ENCODE peak calls at places on chromosomes 1 and 21, in six cellular contexts. One of them, this sample, is unnamed.

GRCh38 chr1:184641894-184642293 is 112.8 kb downstream of the EDEM3 start:
- DNase-seq in iPS-NIHi11: no peak
- DNase-seq in T-cell: no peak
- DNase-seq in activated gamma-delta T cell treated with anti-CD3 and anti-CD28 coated beads, Interleukin-2, amount 50 U/mL, for 16 hours: no peak
- DNase-seq in HFF-Myc: no peak
- DNase-seq in stimulated activated CD4-positive, alpha-beta T cell treated with anti-CD3 and anti-CD28 coated beads, Interleukin-1b, Interleukin-23, amount 100 ng/mL, for 24 hours: no peak
- DNase-seq in this sample: no peak

GRCh38 chr1:6350416-6351088 is 43.0 kb downstream of the ACOT7 start:
- DNase-seq in iPS-NIHi11: no peak
- DNase-seq in HFF-Myc: no peak
- DNase-seq in T-cell: no peak
- DNase-seq in stimulated activated CD4-positive, alpha-beta T cell treated with anti-CD3 and anti-CD28 coated beads, Interleukin-1b, Interleukin-23, amount 100 ng/mL, for 24 hours: no peak
- DNase-seq in activated gamma-delta T cell treated with anti-CD3 and anti-CD28 coated beads, Interleukin-2, amount 50 U/mL, for 16 hours: no peak
- DNase-seq in this sample: peak; percentile 56

GRCh38 chr1:61124691-61125090 is 42.3 kb downstream of the NFIA start:
- DNase-seq in activated gamma-delta T cell treated with anti-CD3 and anti-CD28 coated beads, Interleukin-2, amount 50 U/mL, for 16 hours: no peak
- DNase-seq in stimulated activated CD4-positive, alpha-beta T cell treated with anti-CD3 and anti-CD28 coated beads, Interleukin-1b, Interleukin-23, amount 100 ng/mL, for 24 hours: no peak
- DNase-seq in T-cell: no peak
- DNase-seq in HFF-Myc: no peak
- DNase-seq in iPS-NIHi11: no peak
- DNase-seq in this sample: no peak

GRCh38 chr21:43923391-43923790 is 58.4 kb downstream of the AGPAT3 start:
- DNase-seq in stimulated activated CD4-positive, alpha-beta T cell treated with anti-CD3 and anti-CD28 coated beads, Interleukin-1b, Interleukin-23, amount 100 ng/mL, for 24 hours: no peak
- DNase-seq in activated gamma-delta T cell treated with anti-CD3 and anti-CD28 coated beads, Interleukin-2, amount 50 U/mL, for 16 hours: no peak
- DNase-seq in HFF-Myc: no peak
- DNase-seq in T-cell: no peak
- DNase-seq in iPS-NIHi11: no peak
- DNase-seq in this sample: peak; percentile 24

GRCh38 chr1:90716552-90717355 is at the start of gene BARHL2:
- DNase-seq in HFF-Myc: no peak
- DNase-seq in activated gamma-delta T cell treated with anti-CD3 and anti-CD28 coated beads, Interleukin-2, amount 50 U/mL, for 16 hours: no peak
- DNase-seq in T-cell: no peak
- DNase-seq in stimulated activated CD4-positive, alpha-beta T cell treated with anti-CD3 and anti-CD28 coated beads, Interleukin-1b, Interleukin-23, amount 100 ng/mL, for 24 hours: no peak
- DNase-seq in iPS-NIHi11: no peak
- DNase-seq in this sample: no peak

GRCh38 chr1:30694248-30695175 is 28.9 kb downstream of the MATN1 start:
- DNase-seq in stimulated activated CD4-positive, alpha-beta T cell treated with anti-CD3 and anti-CD28 coated beads, Interleukin-1b, Interleukin-23, amount 100 ng/mL, for 24 hours: no peak
- DNase-seq in T-cell: no peak
- DNase-seq in activated gamma-delta T cell treated with anti-CD3 and anti-CD28 coated beads, Interleukin-2, amount 50 U/mL, for 16 hours: no peak
- DNase-seq in HFF-Myc: no peak
- DNase-seq in iPS-NIHi11: no peak
- DNase-seq in this sample: no peak

GRCh38 chr1:111879086-111879485 is 110.4 kb downstream of the KCND3 start:
- DNase-seq in stimulated activated CD4-positive, alpha-beta T cell treated with anti-CD3 and anti-CD28 coated beads, Interleukin-1b, Interleukin-23, amount 100 ng/mL, for 24 hours: no peak
- DNase-seq in HFF-Myc: no peak
- DNase-seq in T-cell: no peak
- DNase-seq in activated gamma-delta T cell treated with anti-CD3 and anti-CD28 coated beads, Interleukin-2, amount 50 U/mL, for 16 hours: no peak
- DNase-seq in iPS-NIHi11: no peak
- DNase-seq in this sample: peak; percentile 5

GRCh38 chr1:65510961-65511360 is 90.5 kb downstream of the LEPR start:
- DNase-seq in activated gamma-delta T cell treated with anti-CD3 and anti-CD28 coated beads, Interleukin-2, amount 50 U/mL, for 16 hours: no peak
- DNase-seq in HFF-Myc: no peak
- DNase-seq in iPS-NIHi11: no peak
- DNase-seq in stimulated activated CD4-positive, alpha-beta T cell treated with anti-CD3 and anti-CD28 coated beads, Interleukin-1b, Interleukin-23, amount 100 ng/mL, for 24 hours: no peak
- DNase-seq in T-cell: no peak
- DNase-seq in this sample: no peak

GRCh38 chr1:228007801-228008341 is 1.1 kb downstream of the WNT3A start:
- DNase-seq in T-cell: no peak
- DNase-seq in iPS-NIHi11: no peak
- DNase-seq in HFF-Myc: no peak
- DNase-seq in stimulated activated CD4-positive, alpha-beta T cell treated with anti-CD3 and anti-CD28 coated beads, Interleukin-1b, Interleukin-23, amount 100 ng/mL, for 24 hours: no peak
- DNase-seq in activated gamma-delta T cell treated with anti-CD3 and anti-CD28 coated beads, Interleukin-2, amount 50 U/mL, for 16 hours: no peak
- DNase-seq in this sample: no peak

This sample was measured in M059J.